ENCODE peak calls at places on chromosomes 6 and 20, in five cellular contexts. One of them, this sample, is unnamed.

GRCh38 chr6:41581381-41581991 is 35.3 kb downstream of the FOXP4 start:
- DNase-seq in HCT116: peak; percentile 33
- DNase-seq in IMR-90: peak; percentile 89
- DNase-seq in kidney: no peak
- DNase-seq in fibroblast of lung: peak; percentile 80
- DNase-seq in this sample: peak; percentile 85

GRCh38 chr6:125747589-125748533 is 1.6 kb upstream of the HEY2 start:
- DNase-seq in HCT116: no peak
- DNase-seq in IMR-90: no peak
- DNase-seq in fibroblast of lung: no peak
- DNase-seq in kidney: peak; percentile 82
- DNase-seq in this sample: no peak

GRCh38 chr20:44733341-44734069 is 12.2 kb upstream of the KCNK15 start:
- DNase-seq in fibroblast of lung: peak; percentile 76
- DNase-seq in HCT116: peak; percentile 51
- DNase-seq in IMR-90: peak; percentile 65
- DNase-seq in kidney: peak; percentile 79
- DNase-seq in this sample: peak; percentile 74

GRCh38 chr6:143018955-143019354 is 41.7 kb upstream of the AIG1 start:
- DNase-seq in HCT116: no peak
- DNase-seq in IMR-90: peak; percentile 20
- DNase-seq in fibroblast of lung: no peak
- DNase-seq in kidney: no peak
- DNase-seq in this sample: no peak

GRCh38 chr20:63641146-63641791 is 12.0 kb downstream of the STMN3 start:
- DNase-seq in kidney: peak; percentile 90
- DNase-seq in HCT116: no peak
- DNase-seq in fibroblast of lung: no peak
- DNase-seq in IMR-90: no peak
- DNase-seq in this sample: peak; percentile 33

GRCh38 chr6:149233056-149233715 is 84.3 kb upstream of the TAB2 start:
- DNase-seq in fibroblast of lung: peak; percentile 78
- DNase-seq in kidney: no peak
- DNase-seq in HCT116: peak; percentile 95
- DNase-seq in IMR-90: peak; percentile 93
- DNase-seq in this sample: peak; percentile 76

GRCh38 chr6:112879920-112880413 is 532.8 kb downstream of the RFPL4B start:
- DNase-seq in IMR-90: no peak
- DNase-seq in fibroblast of lung: no peak
- DNase-seq in kidney: peak; percentile 69
- DNase-seq in HCT116: no peak
- DNase-seq in this sample: no peak

GRCh38 chr6:7204726-7205125 is 97.0 kb downstream of the RREB1 start:
- DNase-seq in HCT116: no peak
- DNase-seq in fibroblast of lung: no peak
- DNase-seq in IMR-90: peak; percentile 20
- DNase-seq in kidney: no peak
- DNase-seq in this sample: no peak

GRCh38 chr6:144862769-144863168 is 577.6 kb downstream of the UTRN start:
- DNase-seq in HCT116: no peak
- DNase-seq in fibroblast of lung: no peak
- DNase-seq in kidney: no peak
- DNase-seq in IMR-90: no peak
- DNase-seq in this sample: no peak

GRCh38 chr6:13262302-13263006 is 65.9 kb downstream of the TBC1D7 start:
- DNase-seq in HCT116: no peak
- DNase-seq in IMR-90: no peak
- DNase-seq in fibroblast of lung: no peak
- DNase-seq in kidney: no peak
- DNase-seq in this sample: no peak
- H3K9ac ChIP-seq in HCT116: no peak overlapping the region
- H3K9ac ChIP-seq in IMR-90: no peak overlapping the region
- H3K9ac ChIP-seq in fibroblast of lung: no peak overlapping the region
- H3K9ac ChIP-seq in kidney: no peak overlapping the region
- H3K9ac ChIP-seq in this sample: no peak overlapping the region

GRCh38 chr6:36913082-36913481 is 27.3 kb downstream of the C6orf89 start:
- DNase-seq in kidney: no peak
- DNase-seq in fibroblast of lung: no peak
- DNase-seq in HCT116: no peak
- DNase-seq in IMR-90: no peak
- DNase-seq in this sample: no peak

GRCh38 chr6:36914227-36914794 is 28.6 kb downstream of the C6orf89 start:
- DNase-seq in fibroblast of lung: peak; percentile 34
- DNase-seq in kidney: no peak
- DNase-seq in IMR-90: peak; percentile 56
- DNase-seq in HCT116: peak; percentile 73
- DNase-seq in this sample: peak; percentile 75

GRCh38 chr6:36915599-36915998 is 29.8 kb downstream of the C6orf89 start:
- DNase-seq in kidney: no peak
- DNase-seq in fibroblast of lung: no peak
- DNase-seq in HCT116: no peak
- DNase-seq in IMR-90: no peak
- DNase-seq in this sample: no peak

GRCh38 chr6:36911946-36912555 is 26.3 kb downstream of the C6orf89 start:
- DNase-seq in IMR-90: no peak
- DNase-seq in kidney: no peak
- DNase-seq in HCT116: no peak
- DNase-seq in fibroblast of lung: no peak
- DNase-seq in this sample: peak; percentile 43

GRCh38 chr6:36912583-36912982 is 26.8 kb downstream of the C6orf89 start:
- DNase-seq in fibroblast of lung: peak; percentile 84
- DNase-seq in kidney: no peak
- DNase-seq in HCT116: no peak
- DNase-seq in IMR-90: peak; percentile 89
- DNase-seq in this sample: no peak
- H3K4me3 ChIP-seq in fibroblast of lung: no peak overlapping the region
- H3K4me3 ChIP-seq in kidney: no peak overlapping the region
- H3K4me3 ChIP-seq in HCT116: no peak overlapping the region
- H3K4me3 ChIP-seq in IMR-90: no peak overlapping the region
- H3K4me3 ChIP-seq in this sample: no peak overlapping the region

GRCh38 chr6:12291785-12292604 is 1.8 kb downstream of the EDN1 start:
- DNase-seq in IMR-90: peak; percentile 33
- DNase-seq in kidney: no peak
- DNase-seq in fibroblast of lung: no peak
- DNase-seq in HCT116: no peak
- DNase-seq in this sample: no peak
- TF ChIP-seq CTCF in IMR-90: peak; percentile 42
- TF ChIP-seq CTCF in kidney: peak; percentile 61
- TF ChIP-seq CTCF in fibroblast of lung: peak; percentile 14
- TF ChIP-seq CTCF in HCT116: peak; percentile 46
- TF ChIP-seq CTCF in this sample: no peak

GRCh38 chr6:1614767-1615650 is 5.3 kb downstream of the FOXC1 start:
- DNase-seq in IMR-90: no peak
- DNase-seq in kidney: peak; percentile 70
- DNase-seq in HCT116: no peak
- DNase-seq in fibroblast of lung: no peak
- DNase-seq in this sample: peak; percentile 65
- H3K9ac ChIP-seq in IMR-90: no peak overlapping the region
- H3K9ac ChIP-seq in kidney: no peak overlapping the region
- H3K9ac ChIP-seq in HCT116: no peak overlapping the region
- H3K9ac ChIP-seq in fibroblast of lung: no peak overlapping the region
- H3K9ac ChIP-seq in this sample: peak overlapping the region; percentile 89

GRCh38 chr6:6002809-6003333 is 3.9 kb downstream of the NRN1 start:
- DNase-seq in fibroblast of lung: no peak
- DNase-seq in kidney: no peak
- DNase-seq in HCT116: no peak
- DNase-seq in IMR-90: no peak
- DNase-seq in this sample: no peak
- H3K4me3 ChIP-seq in fibroblast of lung: no peak overlapping the region
- H3K4me3 ChIP-seq in kidney: peak overlapping the region; percentile 51
- H3K4me3 ChIP-seq in HCT116: no peak overlapping the region
- H3K4me3 ChIP-seq in IMR-90: no peak overlapping the region
- H3K4me3 ChIP-seq in this sample: peak overlapping the region; percentile 46

This sample was measured in endothelial cell of umbilical vein.